ENCODE peak calls at places on chromosomes 13 and 19, in six cellular contexts. H is pancreas, G is cardiac fibroblast, P is fibroblast of the aortic adventitia, F is RWPE2, S is fibroblast of pulmonary artery. A is an unnamed sample.

GRCh38 chr19:51743405-51743804 is 8.3 kb downstream of the FPR1 start:
- DNase-seq in S (no peak), F (no peak), P (no peak), H (no peak), G (peak; percentile 92), A (no peak)

GRCh38 chr19:46601318-46602224 is at the start of gene CALM3:
- DNase-seq in F (no peak), G (no peak), H (peak; percentile 45), P (no peak), S (no peak), A (no peak)

GRCh38 chr13:32314968-32315254 is 252 bp downstream of the ZAR1L start:
- DNase-seq in H (no peak), P (peak; percentile 58), G (peak; percentile 68), F (no peak), S (peak; percentile 49), A (no peak)

GRCh38 chr19:39473443-39473960 is 7.1 kb upstream of the TIMM50 start:
- DNase-seq in F (no peak), H (no peak), S (no peak), G (no peak), P (no peak), A (no peak)

GRCh38 chr13:26962671-26963070 is 202.1 kb upstream of the GPR12 start:
- DNase-seq in S (no peak), G (no peak), H (no peak), F (no peak), P (no peak), A (no peak)

GRCh38 chr13:106348032-106348431 is 187.4 kb downstream of the EFNB2 start:
- DNase-seq in S (peak; percentile 59), P (peak; percentile 13), H (no peak), G (peak; percentile 58), F (no peak), A (peak; percentile 70)

GRCh38 chr13:33405371-33405770 is 119.8 kb upstream of the STARD13 start:
- DNase-seq in G (no peak), F (no peak), P (no peak), S (no peak), H (no peak), A (no peak)

GRCh38 chr13:80030491-80030890 is 310.4 kb downstream of the SPRY2 start:
- DNase-seq in S (peak; percentile 44), G (peak; percentile 59), H (peak; percentile 36), F (peak; percentile 41), P (no peak), A (peak; percentile 84)

GRCh38 chr13:40060318-40061007 is 405.0 kb downstream of the COG6 start:
- DNase-seq in F (peak; percentile 74), P (peak; percentile 91), H (peak; percentile 96), S (peak; percentile 72), G (peak; percentile 97), A (peak; percentile 99)

GRCh38 chr13:40517486-40518311 is 148.7 kb downstream of the FOXO1 start:
- DNase-seq in H (no peak), G (no peak), S (no peak), P (no peak), F (no peak), A (no peak)

GRCh38 chr13:96780105-96780504 is 214.2 kb downstream of the OXGR1 start:
- DNase-seq in H (no peak), P (peak; percentile 58), S (peak; percentile 21), F (no peak), G (peak; percentile 59), A (peak; percentile 66)

GRCh38 chr13:52141299-52141698 is 12.4 kb upstream of the NEK5 start:
- DNase-seq in S (no peak), G (no peak), H (no peak), F (no peak), P (no peak), A (no peak)

GRCh38 chr19:10230904-10231623 is at the start of gene S1PR2:
- DNase-seq in F (no peak), S (peak; percentile 87), G (peak; percentile 78), H (peak; percentile 71), P (peak; percentile 73), A (peak; percentile 49)

GRCh38 chr13:37127706-37128241 is 22.3 kb upstream of the CSNK1A1L start:
- DNase-seq in G (peak; percentile 93), H (peak; percentile 21), S (peak; percentile 96), F (no peak), P (peak; percentile 96), A (no peak)

GRCh38 chr19:37999309-38000213 is 92.6 kb downstream of the SIPA1L3 start:
- DNase-seq in F (peak; percentile 93), P (peak; percentile 98), G (peak; percentile 99), H (no peak), S (peak; percentile 97), A (peak; percentile 77)

GRCh38 chr19:51031880-51032225 is 2.9 kb downstream of the KLK12 start:
- DNase-seq in P (no peak), H (no peak), G (no peak), S (no peak), F (no peak), A (no peak)

GRCh38 chr13:53068841-53069520 is 40.4 kb downstream of the OLFM4 start:
- DNase-seq in S (no peak), P (no peak), G (no peak), F (no peak), H (no peak), A (no peak)

GRCh38 chr13:48950507-48950886 is 25.2 kb upstream of the FNDC3A start:
- DNase-seq in S (no peak), G (peak; percentile 44), P (peak; percentile 63), F (no peak), H (no peak), A (no peak)

GRCh38 chr19:43662487-43662886 is 7.5 kb downstream of the PLAUR start:
- DNase-seq in G (peak; percentile 28), P (no peak), S (peak; percentile 30), H (no peak), F (no peak), A (peak; percentile 40)

GRCh38 chr19:469833-470232 is 9.0 kb upstream of the SHC2 start:
- DNase-seq in H (no peak), G (no peak), S (no peak), P (no peak), F (no peak), A (no peak)

GRCh38 chr19:10961763-10962536 is 1.1 kb downstream of the SMARCA4 start:
- DNase-seq in S (peak; percentile 21), H (no peak), G (peak; percentile 34), P (peak; percentile 28), F (no peak), A (peak; percentile 14)

GRCh38 chr19:6110360-6110977 is at the start of gene RFX2:
- DNase-seq in F (peak; percentile 96), H (peak; percentile 99), P (peak; percentile 98), S (peak; percentile 99), G (peak; percentile 99), A (peak; percentile 100)

GRCh38 chr13:102402292-102402691 is 444 bp upstream of the FGF14 start:
- DNase-seq in G (no peak), S (peak; percentile 10), H (peak; percentile 13), F (no peak), P (peak; percentile 5), A (no peak)

GRCh38 chr13:31545616-31546015 is 193.7 kb upstream of the RXFP2 start:
- DNase-seq in F (no peak), S (peak; percentile 49), G (peak; percentile 48), H (no peak), P (peak; percentile 70), A (peak; percentile 21)

GRCh38 chr19:44476559-44477408 is 23.5 kb downstream of the ZNF180 start:
- DNase-seq in F (no peak), S (peak; percentile 37), H (no peak), P (peak; percentile 21), G (peak; percentile 46), A (peak; percentile 31)

GRCh38 chr19:4449022-4449825 is 8.4 kb downstream of the UBXN6 start:
- DNase-seq in H (peak; percentile 87), S (no peak), P (peak; percentile 42), G (no peak), F (no peak), A (no peak)

GRCh38 chr13:74290324-74290773 is 156.1 kb upstream of the KLF12 start:
- DNase-seq in P (peak; percentile 94), H (peak; percentile 18), S (peak; percentile 91), G (peak; percentile 87), F (peak; percentile 27), A (peak; percentile 72)
- TF ChIP-seq CTCF in P (peak; percentile 10), H (no peak), S (no peak), G (no peak), F (no peak), A (no peak)

GRCh38 chr13:44648392-44649117 is 72.4 kb upstream of the TSC22D1 start:
- DNase-seq in G (peak; percentile 55), F (no peak), S (peak; percentile 31), P (no peak), H (peak; percentile 12), A (peak; percentile 21)
- TF ChIP-seq CTCF in G (peak; percentile 49), F (peak; percentile 36), S (peak; percentile 41), P (peak; percentile 29), H (no peak), A (peak; percentile 27)

GRCh38 chr19:19477705-19478383 is 37.5 kb downstream of the TSSK6 start:
- DNase-seq in P (peak; percentile 19), S (no peak), G (peak; percentile 16), H (no peak), F (no peak), A (no peak)
- TF ChIP-seq CTCF in P (no peak), S (no peak), G (no peak), H (no peak), F (no peak), A (no peak)

GRCh38 chr19:54207908-54208783 is 7.5 kb downstream of the RPS9 start:
- DNase-seq in G (peak; percentile 94), F (no peak), P (peak; percentile 88), H (peak; percentile 81), S (peak; percentile 100), A (peak; percentile 99)
- TF ChIP-seq CTCF in G (no peak), F (no peak), P (no peak), H (no peak), S (no peak), A (no peak)

GRCh38 chr19:34851277-34851804 is 75.4 kb upstream of the ZNF30 start:
- DNase-seq in G (no peak), F (no peak), S (no peak), P (no peak), H (no peak), A (peak; percentile 7)
- TF ChIP-seq CTCF in G (no peak), F (peak; percentile 24), S (no peak), P (no peak), H (no peak), A (no peak)

DNA sequence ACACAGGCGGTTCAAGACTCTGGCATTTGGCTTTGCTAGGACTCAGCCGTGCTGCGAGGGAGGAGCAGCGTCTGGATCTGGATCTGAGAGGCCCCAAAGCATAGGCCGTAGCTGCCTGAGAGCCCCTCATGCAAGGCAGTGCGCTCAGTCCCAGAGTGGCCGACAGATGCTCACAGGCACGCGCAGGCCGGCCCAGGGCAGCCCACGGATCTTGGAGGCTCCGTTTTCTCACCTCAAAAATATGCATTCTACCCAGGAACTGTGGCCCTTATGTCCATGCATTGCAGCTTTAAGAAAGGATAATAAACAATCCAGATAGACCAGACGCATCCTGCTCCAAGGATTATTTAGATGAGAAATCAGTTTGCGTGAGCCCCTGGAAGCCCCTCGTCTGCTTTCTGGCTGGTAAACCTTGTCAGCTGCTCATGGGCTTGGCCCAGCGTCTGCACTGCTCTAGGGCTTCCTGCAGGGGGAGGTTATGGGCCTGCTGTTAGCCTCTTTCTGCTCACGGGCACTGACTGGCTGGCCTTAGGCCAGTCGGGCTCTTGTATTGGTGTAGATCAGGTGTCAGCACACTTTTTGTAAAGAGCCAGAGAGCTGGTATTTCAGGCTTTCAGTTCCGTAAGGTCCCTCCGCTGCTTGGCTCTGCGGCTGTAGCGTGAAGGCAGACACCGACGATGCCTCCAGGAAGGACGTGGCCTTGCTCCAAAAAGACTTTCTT is 24.2 kb downstream of the TEX29 start:
- DNase-seq in F (no peak), P (peak; percentile 7), G (peak; percentile 10), H (peak; percentile 28), S (peak; percentile 3), A (peak; percentile 16)
- TF ChIP-seq CTCF in F (peak; percentile 15), P (peak; percentile 32), G (peak; percentile 32), H (no peak), S (peak; percentile 25), A (no peak)

GRCh38 chr13:97849305-97849704 is 104.2 kb upstream of the IPO5 start:
- DNase-seq in F (no peak), H (no peak), S (peak; percentile 40), G (peak; percentile 62), P (peak; percentile 27), A (peak; percentile 45)
- TF ChIP-seq CTCF in F (peak; percentile 73), H (no peak), S (peak; percentile 52), G (peak; percentile 47), P (peak; percentile 42), A (peak; percentile 50)